ENCODE peak calls at places on chromosome 12, in eight cellular contexts. One of them, this sample, is unnamed.

GRCh38 chr12:51922762-51923505 is 15.6 kb downstream of the ACVRL1 start:
- DNase-seq in activated CD8-positive, alpha-beta memory T cell treated with anti-CD3 and anti-CD28 coated beads, Interleukin-2, amount 10 ng/mL, durations not matched to agents 7 days and 5 days: no peak
- DNase-seq in A549: peak; percentile 22
- DNase-seq in cardiac fibroblast: peak; percentile 56
- DNase-seq in fibroblast of the aortic adventitia: peak; percentile 84
- DNase-seq in Right ventricle myocardium superior: peak; percentile 65
- DNase-seq in AG04450: no peak
- DNase-seq in MM.1S: no peak
- DNase-seq in this sample: no peak

GRCh38 chr12:6867407-6868210 is at the start of gene TPI1:
- DNase-seq in fibroblast of the aortic adventitia: peak; percentile 80
- DNase-seq in activated CD8-positive, alpha-beta memory T cell treated with anti-CD3 and anti-CD28 coated beads, Interleukin-2, amount 10 ng/mL, durations not matched to agents 7 days and 5 days: peak; percentile 87
- DNase-seq in AG04450: peak; percentile 51
- DNase-seq in Right ventricle myocardium superior: peak; percentile 91
- DNase-seq in cardiac fibroblast: peak; percentile 83
- DNase-seq in MM.1S: peak; percentile 80
- DNase-seq in A549: peak; percentile 85
- DNase-seq in this sample: peak; percentile 75

GRCh38 chr12:56469007-56469930 is 891 bp downstream of the SPRYD4 start:
- DNase-seq in A549: no peak
- DNase-seq in activated CD8-positive, alpha-beta memory T cell treated with anti-CD3 and anti-CD28 coated beads, Interleukin-2, amount 10 ng/mL, durations not matched to agents 7 days and 5 days: peak; percentile 48
- DNase-seq in AG04450: no peak
- DNase-seq in cardiac fibroblast: no peak
- DNase-seq in fibroblast of the aortic adventitia: no peak
- DNase-seq in MM.1S: peak; percentile 24
- DNase-seq in Right ventricle myocardium superior: no peak
- DNase-seq in this sample: no peak

GRCh38 chr12:29547151-29547561 is 49.7 kb upstream of the OVCH1 start:
- DNase-seq in A549: no peak
- DNase-seq in activated CD8-positive, alpha-beta memory T cell treated with anti-CD3 and anti-CD28 coated beads, Interleukin-2, amount 10 ng/mL, durations not matched to agents 7 days and 5 days: no peak
- DNase-seq in AG04450: peak; percentile 72
- DNase-seq in MM.1S: no peak
- DNase-seq in cardiac fibroblast: peak; percentile 55
- DNase-seq in fibroblast of the aortic adventitia: peak; percentile 28
- DNase-seq in Right ventricle myocardium superior: no peak
- DNase-seq in this sample: no peak

GRCh38 chr12:113136128-113136989 is 798 bp upstream of the RASAL1 start:
- DNase-seq in activated CD8-positive, alpha-beta memory T cell treated with anti-CD3 and anti-CD28 coated beads, Interleukin-2, amount 10 ng/mL, durations not matched to agents 7 days and 5 days: peak; percentile 67
- DNase-seq in Right ventricle myocardium superior: peak; percentile 35
- DNase-seq in cardiac fibroblast: no peak
- DNase-seq in AG04450: no peak
- DNase-seq in A549: peak; percentile 55
- DNase-seq in MM.1S: no peak
- DNase-seq in fibroblast of the aortic adventitia: no peak
- DNase-seq in this sample: no peak

GRCh38 chr12:57203791-57204190 is 12.8 kb upstream of the NXPH4 start:
- DNase-seq in cardiac fibroblast: no peak
- DNase-seq in Right ventricle myocardium superior: no peak
- DNase-seq in fibroblast of the aortic adventitia: no peak
- DNase-seq in AG04450: no peak
- DNase-seq in MM.1S: no peak
- DNase-seq in A549: no peak
- DNase-seq in activated CD8-positive, alpha-beta memory T cell treated with anti-CD3 and anti-CD28 coated beads, Interleukin-2, amount 10 ng/mL, durations not matched to agents 7 days and 5 days: no peak
- DNase-seq in this sample: no peak

GRCh38 chr12:52280796-52281560 is 6.5 kb downstream of the KRT86 start:
- DNase-seq in cardiac fibroblast: peak; percentile 100
- DNase-seq in MM.1S: no peak
- DNase-seq in Right ventricle myocardium superior: peak; percentile 59
- DNase-seq in activated CD8-positive, alpha-beta memory T cell treated with anti-CD3 and anti-CD28 coated beads, Interleukin-2, amount 10 ng/mL, durations not matched to agents 7 days and 5 days: no peak
- DNase-seq in AG04450: peak; percentile 80
- DNase-seq in fibroblast of the aortic adventitia: peak; percentile 100
- DNase-seq in A549: peak; percentile 100
- DNase-seq in this sample: no peak

GRCh38 chr12:52871291-52871961 is 22.6 kb upstream of the KRT78 start:
- DNase-seq in cardiac fibroblast: peak; percentile 89
- DNase-seq in fibroblast of the aortic adventitia: peak; percentile 81
- DNase-seq in AG04450: no peak
- DNase-seq in MM.1S: no peak
- DNase-seq in Right ventricle myocardium superior: no peak
- DNase-seq in activated CD8-positive, alpha-beta memory T cell treated with anti-CD3 and anti-CD28 coated beads, Interleukin-2, amount 10 ng/mL, durations not matched to agents 7 days and 5 days: no peak
- DNase-seq in A549: peak; percentile 95
- DNase-seq in this sample: no peak

GRCh38 chr12:118237908-118238307 is 102.0 kb downstream of the PEBP1 start:
- DNase-seq in AG04450: no peak
- DNase-seq in Right ventricle myocardium superior: no peak
- DNase-seq in MM.1S: no peak
- DNase-seq in fibroblast of the aortic adventitia: peak; percentile 42
- DNase-seq in cardiac fibroblast: peak; percentile 70
- DNase-seq in activated CD8-positive, alpha-beta memory T cell treated with anti-CD3 and anti-CD28 coated beads, Interleukin-2, amount 10 ng/mL, durations not matched to agents 7 days and 5 days: no peak
- DNase-seq in A549: peak; percentile 10
- DNase-seq in this sample: no peak

GRCh38 chr12:77841467-77842054 is 10.9 kb downstream of the NAV3 start:
- DNase-seq in cardiac fibroblast: peak; percentile 22
- DNase-seq in MM.1S: peak; percentile 21
- DNase-seq in A549: no peak
- DNase-seq in fibroblast of the aortic adventitia: no peak
- DNase-seq in Right ventricle myocardium superior: no peak
- DNase-seq in AG04450: no peak
- DNase-seq in activated CD8-positive, alpha-beta memory T cell treated with anti-CD3 and anti-CD28 coated beads, Interleukin-2, amount 10 ng/mL, durations not matched to agents 7 days and 5 days: no peak
- DNase-seq in this sample: peak; percentile 20